ENCODE peak calls at places on chromosomes 2 and 18, in nine cellular contexts. F, Z, W, K, S, U, D, B and O are unnamed samples.

GRCh38 chr2:3302751-3303582 is 74.7 kb downstream of the EIPR1 start:
- DNase-seq in F (no peak), Z (no peak), W (no peak), K (no peak), S (no peak), U (no peak), D (no peak), B (no peak), O (no peak)

GRCh38 chr2:65228249-65228750 is 669 bp downstream of the ACTR2 start:
- DNase-seq in F (peak), Z (peak), W (no peak), K (no peak), S (no peak), U (no peak), D (peak), B (no peak), O (no peak)

GRCh38 chr2:19850056-19850455 is 51.7 kb downstream of the TTC32 start:
- DNase-seq in F (no peak), Z (no peak), W (no peak), K (no peak), S (no peak), U (no peak), D (no peak), B (no peak), O (no peak)

GRCh38 chr2:215141706-215142105 is 3.3 kb upstream of the ABCA12 start:
- DNase-seq in F (no peak), Z (no peak), W (no peak), K (no peak), S (no peak), U (no peak), D (no peak), B (no peak), O (no peak)

GRCh38 chr18:245282-245847 is 22.5 kb downstream of the THOC1 start:
- DNase-seq in F (no peak), Z (no peak), W (no peak), K (no peak), S (no peak), U (no peak), D (no peak), B (no peak), O (no peak)

GRCh38 chr2:118056165-118056534 is 32.1 kb upstream of the INSIG2 start:
- DNase-seq in F (no peak), Z (no peak), W (no peak), K (no peak), S (no peak), U (no peak), D (no peak), B (no peak), O (no peak)

GRCh38 chr2:231393149-231394131 is 2.1 kb upstream of the B3GNT7 start:
- DNase-seq in F (no peak), Z (peak), W (no peak), K (no peak), S (peak), U (no peak), D (peak), B (no peak), O (no peak)

GRCh38 chr2:107215764-107216398 is 329.9 kb upstream of the ST6GAL2 start:
- DNase-seq in F (no peak), Z (no peak), W (no peak), K (no peak), S (no peak), U (no peak), D (no peak), B (no peak), O (no peak)

GRCh38 chr2:20186078-20186854 is 38.7 kb downstream of the SDC1 start:
- DNase-seq in F (no peak), Z (no peak), W (no peak), K (no peak), S (no peak), U (no peak), D (no peak), B (no peak), O (peak)

GRCh38 chr2:223822818-223823217 is 14.6 kb downstream of the AP1S3 start:
- DNase-seq in F (no peak), Z (no peak), W (no peak), K (no peak), S (no peak), U (no peak), D (no peak), B (no peak), O (no peak)
- H3K27ac ChIP-seq in F (no peak), Z (no peak), W (no peak), K (no peak), S (no peak), U (no peak), D (no peak), B (no peak), O (no peak)

GRCh38 chr2:76672798-76673197 is 849.4 kb downstream of the LRRTM4 start:
- DNase-seq in F (no peak), Z (no peak), W (no peak), K (no peak), S (no peak), U (no peak), D (no peak), B (no peak), O (no peak)

GRCh38 chr2:76679025-76679396 is 843.2 kb downstream of the LRRTM4 start:
- DNase-seq in F (no peak), Z (no peak), W (no peak), K (no peak), S (no peak), U (no peak), D (no peak), B (no peak), O (no peak)

GRCh38 chr2:76675237-76675636 is 846.9 kb downstream of the LRRTM4 start:
- DNase-seq in F (no peak), Z (no peak), W (no peak), K (no peak), S (no peak), U (no peak), D (no peak), B (no peak), O (no peak)

DNA sequence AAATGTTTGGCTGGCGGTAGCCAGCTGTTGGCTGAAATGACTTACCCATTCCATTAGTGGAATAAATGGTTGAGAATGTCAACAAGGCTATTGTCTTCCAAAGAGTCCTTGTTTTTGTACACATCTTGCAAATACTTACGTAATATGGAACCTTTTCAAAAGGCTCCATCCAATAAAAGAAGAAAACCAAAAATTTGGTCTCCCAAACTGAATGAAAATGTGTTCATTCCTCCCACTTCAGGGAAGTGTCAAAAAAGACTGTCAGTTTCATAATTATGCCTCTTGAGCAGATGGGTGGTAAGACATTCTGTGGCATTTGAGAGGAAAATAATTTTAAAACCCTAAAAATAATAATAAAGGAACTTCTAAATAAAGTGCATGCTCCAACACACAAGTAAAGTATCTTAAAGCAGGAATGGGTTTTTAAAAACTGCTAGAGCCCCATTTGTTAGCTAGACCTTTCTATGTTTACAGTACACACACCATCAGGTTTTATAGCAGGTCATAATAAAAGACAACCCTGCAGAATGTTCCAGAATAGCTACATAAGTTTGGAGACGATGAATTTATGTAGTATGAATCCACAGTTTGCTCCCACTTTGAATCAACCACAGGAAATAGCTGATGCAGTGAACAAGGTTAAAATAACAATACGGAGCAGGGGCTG is 843.7 kb downstream of the LRRTM4 start:
- DNase-seq in F (no peak), Z (peak), W (no peak), K (no peak), S (no peak), U (no peak), D (no peak), B (no peak), O (no peak)
- H3K27ac ChIP-seq in F (no peak), Z (peak), W (no peak), K (no peak), S (no peak), U (no peak), D (no peak), B (no peak), O (no peak)

GRCh38 chr2:157877761-157878400 is 1.8 kb upstream of the ACVR1 start:
- DNase-seq in F (no peak), Z (no peak), W (no peak), K (no peak), S (no peak), U (no peak), D (no peak), B (no peak), O (no peak)

GRCh38 chr2:157875720-157876065 is 437 bp downstream of the ACVR1 start:
- DNase-seq in F (peak), Z (peak), W (no peak), K (peak), S (peak), U (peak), D (peak), B (peak), O (peak)

GRCh38 chr2:157874997-157875719 is 972 bp downstream of the ACVR1 start:
- DNase-seq in F (no peak), Z (peak), W (peak), K (peak), S (peak), U (peak), D (no peak), B (peak), O (peak)

GRCh38 chr2:157876066-157876770 is at the start of gene ACVR1:
- DNase-seq in F (peak), Z (peak), W (peak), K (peak), S (peak), U (peak), D (peak), B (peak), O (peak)

DNA sequence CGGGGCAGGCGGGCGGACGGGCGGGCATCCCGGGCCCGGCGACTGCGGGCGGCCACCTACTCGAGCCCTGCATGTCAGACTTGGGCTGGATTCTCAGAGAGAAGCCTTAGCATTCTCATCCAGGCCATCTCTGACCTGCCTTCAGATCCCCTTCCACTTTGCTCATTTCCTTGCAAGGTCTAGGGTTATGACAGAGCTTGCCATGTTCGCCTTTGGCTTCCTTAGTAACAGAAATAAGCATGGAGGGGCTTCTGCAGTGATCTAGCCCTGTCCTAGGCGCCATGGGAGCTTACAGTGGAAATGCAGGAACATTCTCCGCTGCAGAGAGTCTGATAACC is 610 bp upstream of the ACVR1 start:
- DNase-seq in F (no peak), Z (no peak), W (no peak), K (no peak), S (no peak), U (no peak), D (no peak), B (no peak), O (no peak)
- H3K27ac ChIP-seq in F (peak), Z (peak), W (peak), K (peak), S (peak), U (peak), D (peak), B (peak), O (peak)

DNA sequence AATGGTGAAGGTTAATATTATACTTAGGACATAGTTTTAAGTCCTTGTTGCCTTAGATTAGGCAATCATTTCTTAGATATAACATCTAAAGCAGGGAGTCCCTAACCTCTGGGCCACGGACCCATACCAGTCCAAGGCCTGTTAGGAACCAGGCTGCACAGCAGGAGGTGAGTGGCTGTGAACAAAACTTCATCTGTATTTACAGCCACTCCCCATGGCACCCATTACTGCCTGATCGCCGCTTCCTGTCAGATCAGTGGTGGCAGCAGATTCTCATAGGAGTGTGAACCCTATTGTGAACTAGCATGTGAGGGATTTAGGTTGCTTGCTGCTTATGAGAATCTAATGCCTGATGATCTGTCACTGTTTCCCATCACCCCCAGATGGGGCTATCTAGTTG is 86.5 kb upstream of the MYO3B start:
- DNase-seq in F (no peak), Z (no peak), W (no peak), K (no peak), S (no peak), U (no peak), D (no peak), B (no peak), O (no peak)
- H3K27ac ChIP-seq in F (no peak), Z (no peak), W (no peak), K (no peak), S (no peak), U (no peak), D (no peak), B (no peak), O (no peak)

DNA sequence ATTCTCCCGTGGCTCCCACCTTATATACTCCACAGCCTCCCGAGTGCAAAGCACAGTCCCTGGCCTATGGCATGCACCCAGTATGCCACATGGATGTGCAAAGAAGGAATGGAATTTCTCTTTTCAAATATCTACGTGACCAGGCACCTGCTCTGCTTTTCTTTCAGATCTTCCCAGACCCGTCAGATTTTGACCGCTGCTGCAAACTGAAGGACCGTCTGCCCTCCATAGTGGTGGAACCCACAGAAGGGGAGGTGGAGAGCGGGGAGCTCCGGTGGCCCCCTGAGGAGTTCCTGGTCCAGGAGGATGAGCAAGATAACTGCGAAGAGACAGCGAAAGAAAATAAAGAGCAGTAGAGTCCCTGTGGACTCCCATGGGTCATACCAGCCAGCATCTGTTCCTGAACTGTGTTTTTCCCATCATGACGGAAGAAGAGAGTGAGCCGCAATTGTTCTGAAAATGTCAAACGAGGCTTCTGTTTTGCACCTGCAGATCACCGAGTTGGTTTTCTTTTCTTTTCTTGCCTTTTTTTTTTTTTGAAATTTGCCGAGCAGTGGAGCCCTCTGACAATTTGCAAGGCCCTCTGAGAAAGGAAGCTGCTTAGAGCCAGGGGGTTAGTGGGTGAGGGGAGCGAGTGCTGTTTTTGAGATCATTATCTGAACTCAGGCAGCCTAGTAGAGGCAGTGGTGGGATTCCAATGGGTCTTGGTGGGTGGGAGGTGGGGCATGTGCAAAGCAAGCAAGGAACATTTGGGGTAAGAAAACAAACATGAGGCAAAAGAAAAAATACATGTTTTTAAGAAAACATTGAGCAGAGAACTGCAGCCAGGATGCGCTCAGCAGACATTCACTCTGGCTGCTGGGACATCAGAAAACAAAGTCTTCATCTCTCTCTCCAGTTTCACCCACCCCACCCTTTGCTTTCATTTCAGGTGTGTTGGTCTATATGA is 26.2 kb downstream of the LBH start:
- DNase-seq in F (no peak), Z (no peak), W (no peak), K (no peak), S (no peak), U (no peak), D (no peak), B (no peak), O (no peak)
- H3K27ac ChIP-seq in F (peak), Z (no peak), W (no peak), K (no peak), S (no peak), U (no peak), D (peak), B (no peak), O (no peak)